ENCODE peak calls at places on chromosomes 5 and 9, in four cellular contexts. I is dorsolateral prefrontal cortex, E is WERI-Rb-1, N is AG09319. O is an unnamed sample.
A peak's percentile ranks its signal among the peaks of the same experiment; 100 is the strongest.

GRCh38 chr9:133561976-133562554 is 27.6 kb downstream of the ADAMTSL2 start:
- DNase-seq in E (no peak), I (no peak), N (no peak), O (no peak)

GRCh38 chr5:15463231-15463630 is 36.7 kb upstream of the FBXL7 start:
- DNase-seq in I (no peak), E (no peak), N (no peak), O (peak; percentile 4)

GRCh38 chr5:132500931-132501628 is 10.5 kb upstream of the IRF1 start:
- DNase-seq in N (peak; percentile 34), E (peak; percentile 76), I (no peak), O (peak; percentile 37)

GRCh38 chr5:40166757-40167156 is 513.0 kb upstream of the PTGER4 start:
- DNase-seq in E (no peak), I (no peak), N (no peak), O (peak; percentile 30)

GRCh38 chr9:36961568-36962360 is 72.3 kb downstream of the PAX5 start:
- DNase-seq in E (peak; percentile 67), I (no peak), N (no peak), O (peak; percentile 3)

GRCh38 chr9:115373000-115373709 is 255.2 kb upstream of the TNC start:
- DNase-seq in I (no peak), E (no peak), N (peak; percentile 29), O (peak; percentile 94)

GRCh38 chr5:16013334-16014065 is 166.1 kb downstream of the MARCHF11 start:
- DNase-seq in E (no peak), N (no peak), I (no peak), O (peak; percentile 25)

GRCh38 chr9:89455356-89455824 is 42.5 kb downstream of the SEMA4D start:
- DNase-seq in I (no peak), E (no peak), N (no peak), O (no peak)

GRCh38 chr5:107968998-107969397 is 298.3 kb upstream of the EFNA5 start:
- DNase-seq in E (no peak), N (no peak), I (no peak), O (peak; percentile 72)

GRCh38 chr9:73810585-73811215 is 659.0 kb downstream of the ANXA1 start:
- DNase-seq in I (no peak), N (no peak), E (no peak), O (peak; percentile 37)

GRCh38 chr5:88659529-88660325 is 223.3 kb downstream of the MEF2C start:
- DNase-seq in I (no peak), E (peak; percentile 78), N (no peak), O (no peak)

GRCh38 chr5:93926831-93927600 is 185.6 kb upstream of the POU5F2 start:
- DNase-seq in E (no peak), I (no peak), N (no peak), O (peak; percentile 47)

GRCh38 chr5:150595466-150596031 is 44.9 kb upstream of the SYNPO start:
- DNase-seq in I (no peak), N (no peak), E (no peak), O (no peak)

GRCh38 chr5:74295141-74295540 is 345.4 kb downstream of the ENC1 start:
- DNase-seq in E (no peak), N (no peak), I (no peak), O (no peak)

GRCh38 chr5:55467862-55468551 is 66.8 kb downstream of the PLPP1 start:
- DNase-seq in I (no peak), N (no peak), E (no peak), O (no peak)

GRCh38 chr5:151238303-151238741 is 14.4 kb upstream of the CCDC69 start:
- DNase-seq in I (no peak), N (no peak), E (no peak), O (no peak)

GRCh38 chr5:135544666-135545045 is 8.9 kb upstream of the NEUROG1 start:
- DNase-seq in E (peak; percentile 78), N (no peak), I (no peak), O (no peak)

GRCh38 chr5:17228833-17229291 is 11.4 kb downstream of the BASP1 start:
- DNase-seq in E (no peak), N (no peak), I (no peak), O (peak; percentile 18)

GRCh38 chr5:173753307-173754168 is 134.6 kb upstream of the CPEB4 start:
- DNase-seq in E (peak; percentile 82), I (no peak), N (no peak), O (peak; percentile 57)

GRCh38 chr9:127092041-127092608 is 30.3 kb downstream of the ANGPTL2 start:
- DNase-seq in I (no peak), N (no peak), E (no peak), O (no peak)

GRCh38 chr5:54556136-54556535 is 38.6 kb downstream of the SNX18 start:
- DNase-seq in I (no peak), N (no peak), E (no peak), O (peak; percentile 7)

GRCh38 chr5:111737716-111738115 is 19.3 kb downstream of the NREP start:
- DNase-seq in N (no peak), E (no peak), I (no peak), O (peak; percentile 72)

GRCh38 chr9:20407013-20407412 is 215.3 kb downstream of the MLLT3 start:
- DNase-seq in E (no peak), N (no peak), I (no peak), O (no peak)
- TF ChIP-seq CTCF in E (no peak), N (no peak), I (no peak), O (no peak)

GRCh38 chr5:179260324-179261070 is 84.8 kb downstream of the ADAMTS2 start:
- DNase-seq in E (no peak), N (no peak), I (peak; percentile 33), O (no peak)

GRCh38 chr5:179262126-179262920 is 82.9 kb downstream of the ADAMTS2 start:
- DNase-seq in E (no peak), N (no peak), I (peak; percentile 30), O (no peak)

GRCh38 chr5:179259731-179260323 is 85.4 kb downstream of the ADAMTS2 start:
- DNase-seq in N (no peak), E (no peak), I (peak; percentile 17), O (peak; percentile 33)

GRCh38 chr5:179263391-179264052 is 81.7 kb downstream of the ADAMTS2 start:
- DNase-seq in N (no peak), E (no peak), I (peak; percentile 37), O (no peak)

GRCh38 chr5:179261301-179262125 is 83.7 kb downstream of the ADAMTS2 start:
- DNase-seq in E (peak; percentile 79), I (peak; percentile 50), N (no peak), O (peak; percentile 85)
- TF ChIP-seq CTCF in E (peak; percentile 65), I (peak; percentile 24), N (peak; percentile 17), O (peak; percentile 36)

DNA sequence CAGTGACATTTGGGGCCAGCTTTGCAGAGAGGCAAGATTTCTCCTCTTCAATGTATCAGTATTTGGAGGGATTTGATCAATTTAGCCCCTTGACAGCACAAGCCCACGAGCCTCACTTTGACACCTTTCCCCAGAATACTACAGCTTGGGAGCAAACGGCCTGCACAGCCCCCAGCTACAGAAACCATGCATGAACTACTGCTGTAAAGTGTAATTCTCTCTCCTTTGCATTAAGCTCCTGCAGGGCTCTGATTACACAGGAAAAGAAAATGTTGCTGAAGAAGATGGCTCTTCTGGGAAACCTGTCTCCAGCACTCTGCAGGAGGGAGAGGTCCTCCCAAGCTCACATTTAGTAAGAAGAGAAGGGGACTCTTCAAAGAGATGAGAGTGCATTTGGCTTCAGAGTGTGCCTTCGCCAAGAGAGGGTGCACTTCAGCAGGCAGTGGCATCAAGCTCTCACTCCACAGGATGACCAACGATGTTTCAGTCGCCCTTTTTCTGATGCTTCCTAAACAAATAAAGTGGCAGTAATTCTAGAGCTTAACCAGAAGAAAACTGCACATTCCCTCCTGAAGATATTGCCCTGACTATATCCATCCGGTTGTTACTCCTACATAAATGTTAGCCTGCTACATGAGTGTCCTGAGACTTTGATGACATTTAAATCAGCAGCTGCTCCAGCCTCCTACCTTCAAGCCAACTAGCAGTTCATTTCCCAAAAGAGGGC is 272.1 kb downstream of the AUH start:
- DNase-seq in N (peak; percentile 43), I (no peak), E (peak; percentile 25), O (peak; percentile 85)
- TF ChIP-seq CTCF in N (peak; percentile 68), I (peak; percentile 30), E (peak; percentile 73), O (peak; percentile 56)

GRCh38 chr9:16877256-16877655 is 6.8 kb upstream of the BNC2 start:
- DNase-seq in N (no peak), E (no peak), I (no peak), O (no peak)
- TF ChIP-seq CTCF in N (no peak), E (no peak), I (no peak), O (no peak)